ENCODE peak calls at places on chromosomes 12 and 14, in four cellular contexts. Z is mesendoderm; P is stimulated activated CD4-positive, alpha-beta T cell treated with anti-CD3 and anti-CD28 coated beads, Interleukin-12 subunit alpha, Interleukin-12 subunit beta, amount 100 ng/mL, for 48 hours; B is GM10248. Y is an unnamed sample.

GRCh38 chr14:84482256-84483071 is 1047.5 kb upstream of the FLRT2 start:
- DNase-seq in Z (no peak), P (no peak), B (no peak), Y (no peak)

GRCh38 chr12:74871817-74872216 is 334.2 kb downstream of the ATXN7L3B start:
- DNase-seq in Z (no peak), P (no peak), B (no peak), Y (no peak)

GRCh38 chr12:116878567-116879508 is 2.4 kb downstream of the HRK start:
- DNase-seq in Z (peak), P (no peak), B (no peak), Y (no peak)

GRCh38 chr12:4763549-4763948 is 43.3 kb downstream of the GALNT8 start:
- DNase-seq in Z (peak), P (no peak), B (no peak), Y (no peak)

GRCh38 chr14:23025181-23025788 is 9.4 kb downstream of the PSMB5 start:
- DNase-seq in Z (peak), P (peak), B (no peak), Y (no peak)

GRCh38 chr12:1828863-1829262 is 8.5 kb downstream of the LRTM2 start:
- DNase-seq in Z (no peak), P (no peak), B (no peak), Y (no peak)

GRCh38 chr14:95741051-95741490 is 27.1 kb upstream of the TCL1A start:
- DNase-seq in Z (no peak), P (no peak), B (no peak), Y (no peak)

GRCh38 chr12:127342861-127343260 is 924.1 kb upstream of the TMEM132C start:
- DNase-seq in Z (no peak), P (no peak), B (no peak), Y (no peak)

GRCh38 chr12:124480469-124481256 is 86.7 kb downstream of the NCOR2 start:
- DNase-seq in Z (no peak), P (peak), B (peak), Y (no peak)

GRCh38 chr14:89509891-89510290 is 92.9 kb upstream of the FOXN3 start:
- DNase-seq in Z (peak), P (no peak), B (no peak), Y (no peak)

GRCh38 chr12:34401659-34402227 is 379.4 kb downstream of the ALG10 start:
- DNase-seq in Z (no peak), P (no peak), B (peak), Y (no peak)

GRCh38 chr12:56078427-56078826 is 1.5 kb upstream of the ERBB3 start:
- DNase-seq in Z (no peak), P (no peak), B (no peak), Y (no peak)

GRCh38 chr12:119593578-119594398 is at the start of gene TMEM233:
- DNase-seq in Z (peak), P (no peak), B (no peak), Y (peak)

GRCh38 chr14:95196268-95196667 is 38.9 kb upstream of the DICER1 start:
- DNase-seq in Z (peak), P (peak), B (peak), Y (peak)

GRCh38 chr12:116718578-116719454 is 19.1 kb downstream of the SPRING1 start:
- DNase-seq in Z (no peak), P (no peak), B (no peak), Y (no peak)

GRCh38 chr12:59844775-59845174 is 248.9 kb downstream of the SLC16A7 start:
- DNase-seq in Z (no peak), P (no peak), B (no peak), Y (no peak)

GRCh38 chr12:68140576-68140975 is 19.0 kb downstream of the IFNG start:
- DNase-seq in Z (peak), P (no peak), B (no peak), Y (no peak)

GRCh38 chr14:75562048-75562447 is 16.4 kb upstream of the FLVCR2 start:
- DNase-seq in Z (no peak), P (peak), B (no peak), Y (no peak)

GRCh38 chr12:82415402-82415801 is 57.1 kb downstream of the METTL25 start:
- DNase-seq in Z (no peak), P (no peak), B (no peak), Y (no peak)

GRCh38 chr14:99549684-99550083 is 54.3 kb downstream of the CCDC85C start:
- DNase-seq in Z (no peak), P (no peak), B (no peak), Y (no peak)

GRCh38 chr12:75632452-75632851 is 121.0 kb upstream of the KRR1 start:
- DNase-seq in Z (no peak), P (no peak), B (no peak), Y (no peak)

GRCh38 chr12:94994312-94994711 is 9.2 kb downstream of the NDUFA12 start:
- DNase-seq in Z (no peak), P (no peak), B (no peak), Y (no peak)

GRCh38 chr14:56810341-56810740 is at the start of gene OTX2:
- DNase-seq in Z (no peak), P (no peak), B (no peak), Y (no peak)

GRCh38 chr12:116832353-116832752 is 48.9 kb downstream of the HRK start:
- DNase-seq in Z (no peak), P (no peak), B (no peak), Y (no peak)

Y was measured in Karpas-422.